ENCODE peak calls at places on chromosomes 12 and 14, in six cellular contexts. T is dorsolateral prefrontal cortex, F is epithelial cell of proximal tubule, M is progenitor cell of endocrine pancreas, J is AG09319, D is fibroblast of pulmonary artery. I is an unnamed sample.

GRCh38 chr14:67191768-67192290 is 2.6 kb downstream of the GARIN2 start:
- DNase-seq in T (no peak), F (no peak), M (no peak), J (no peak), D (no peak), I (no peak)

GRCh38 chr14:62213516-62213915 is 451.3 kb downstream of the SNAPC1 start:
- DNase-seq in T (no peak), F (no peak), M (no peak), J (no peak), D (peak; percentile 56), I (peak; percentile 3)

GRCh38 chr14:42110167-42110566 is 503.5 kb downstream of the LRFN5 start:
- DNase-seq in T (no peak), F (no peak), M (no peak), J (peak; percentile 15), D (peak; percentile 70), I (peak; percentile 47)

GRCh38 chr12:27463826-27464554 is 17.5 kb downstream of the SMCO2 start:
- DNase-seq in T (no peak), F (no peak), M (no peak), J (peak; percentile 50), D (peak; percentile 92), I (no peak)

GRCh38 chr14:63524537-63525155 is 18.5 kb downstream of the PPP2R5E start:
- DNase-seq in T (no peak), F (peak; percentile 64), M (no peak), J (no peak), D (no peak), I (no peak)

GRCh38 chr12:13609874-13610273 is 371.5 kb downstream of the GRIN2B start:
- DNase-seq in T (no peak), F (no peak), M (no peak), J (no peak), D (no peak), I (no peak)

GRCh38 chr12:89571481-89572190 is 45.8 kb upstream of the POC1B start:
- DNase-seq in T (no peak), F (no peak), M (no peak), J (peak; percentile 67), D (peak; percentile 42), I (no peak)

GRCh38 chr12:31749024-31749704 is 20.3 kb upstream of the AMN1 start:
- DNase-seq in T (no peak), F (peak; percentile 99), M (no peak), J (peak; percentile 84), D (peak; percentile 97), I (peak; percentile 93)

GRCh38 chr14:95620659-95621059 is 65.6 kb upstream of the TCL1B start:
- DNase-seq in T (no peak), F (no peak), M (no peak), J (no peak), D (no peak), I (no peak)

GRCh38 chr14:33457021-33457420 is 493.9 kb downstream of the EGLN3 start:
- DNase-seq in T (no peak), F (no peak), M (no peak), J (no peak), D (no peak), I (no peak)

GRCh38 chr12:27467641-27468040 is 21.1 kb downstream of the SMCO2 start:
- DNase-seq in T (no peak), F (no peak), M (no peak), J (no peak), D (no peak), I (no peak)

GRCh38 chr12:92118826-92119536 is 26.7 kb downstream of the BTG1 start:
- DNase-seq in T (no peak), F (no peak), M (no peak), J (no peak), D (no peak), I (no peak)

GRCh38 chr12:40727774-40728483 is 35.7 kb downstream of the CNTN1 start:
- DNase-seq in T (no peak), F (no peak), M (no peak), J (no peak), D (no peak), I (no peak)

GRCh38 chr14:85731198-85731597 is 201.3 kb downstream of the FLRT2 start:
- DNase-seq in T (no peak), F (no peak), M (no peak), J (peak; percentile 44), D (peak; percentile 62), I (peak; percentile 45)

GRCh38 chr14:78902010-78902623 is 731.9 kb downstream of the NRXN3 start:
- DNase-seq in T (peak; percentile 72), F (peak; percentile 1), M (peak; percentile 18), J (no peak), D (peak; percentile 58), I (peak; percentile 48)

GRCh38 chr14:30572237-30572636 is 13.3 kb downstream of the G2E3 start:
- DNase-seq in T (no peak), F (no peak), M (no peak), J (no peak), D (no peak), I (no peak)

GRCh38 chr12:99810718-99811593 is 163.4 kb downstream of the GARIN6 start:
- DNase-seq in T (no peak), F (no peak), M (no peak), J (no peak), D (peak; percentile 36), I (peak; percentile 12)

GRCh38 chr14:101559624-101560533 is 1.4 kb upstream of the DIO3 start:
- DNase-seq in T (no peak), F (no peak), M (peak; percentile 39), J (no peak), D (peak; percentile 6), I (no peak)

GRCh38 chr12:13135336-13136178 is 32.1 kb upstream of the GSG1 start:
- DNase-seq in T (no peak), F (peak; percentile 91), M (no peak), J (peak; percentile 58), D (peak; percentile 71), I (peak; percentile 89)

GRCh38 chr12:47721431-47721973 is 3.8 kb downstream of the ENDOU start:
- DNase-seq in T (no peak), F (no peak), M (no peak), J (no peak), D (no peak), I (no peak)

DNA sequence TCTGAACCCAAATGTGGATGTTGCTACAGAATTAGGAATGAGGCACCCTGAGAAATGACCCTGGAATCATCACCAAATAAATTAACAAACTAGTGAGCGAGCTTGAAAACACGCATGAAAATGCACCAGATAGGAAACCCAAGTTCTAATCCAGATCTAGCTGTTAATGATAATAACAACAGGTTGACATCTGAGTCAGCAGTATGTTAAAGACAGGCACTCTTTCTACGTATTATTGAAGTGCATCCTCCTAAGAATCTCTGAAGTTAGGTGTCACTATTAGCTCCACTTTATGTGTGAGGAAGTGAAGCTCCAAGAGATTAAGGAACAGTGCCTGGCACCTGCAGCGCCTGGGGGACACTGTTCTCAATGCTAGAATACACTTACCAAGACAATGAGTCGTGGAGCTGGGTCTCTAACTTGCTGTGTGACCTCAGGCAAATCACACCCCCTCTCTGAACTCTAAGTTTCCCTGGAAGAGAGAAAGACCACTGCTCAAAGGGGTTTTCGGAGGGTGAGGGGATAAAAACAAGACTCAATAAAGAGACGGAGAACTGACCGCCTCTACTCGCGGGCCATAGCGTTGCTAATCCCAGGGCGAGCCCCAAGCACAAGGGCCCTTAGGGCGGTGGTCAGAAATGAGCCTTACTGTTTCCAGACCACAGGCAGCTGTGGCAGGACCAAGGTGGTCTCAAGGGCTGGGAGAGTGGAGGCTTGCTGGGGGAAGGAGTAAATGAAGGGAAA is 2.1 kb downstream of the SLC6A12 start:
- DNase-seq in T (no peak), F (no peak), M (no peak), J (no peak), D (no peak), I (no peak)
- TF ChIP-seq CTCF in T (no peak), F (no peak), M (no peak), J (no peak), D (no peak), I (no peak)

GRCh38 chr14:71208702-71209357 is 301.6 kb downstream of the PCNX1 start:
- DNase-seq in T (no peak), F (no peak), M (no peak), J (no peak), D (no peak), I (no peak)
- TF ChIP-seq CTCF in T (no peak), F (peak; percentile 41), M (no peak), J (no peak), D (peak; percentile 1), I (peak; percentile 30)

GRCh38 chr12:121013715-121014114 is 2.6 kb downstream of the C12orf43 start:
- DNase-seq in T (no peak), F (no peak), M (no peak), J (no peak), D (no peak), I (no peak)
- TF ChIP-seq CTCF in T (no peak), F (peak; percentile 33), M (no peak), J (no peak), D (no peak), I (no peak)

GRCh38 chr12:21941522-21942376 is 523 bp upstream of the ABCC9 start:
- DNase-seq in T (no peak), F (no peak), M (peak; percentile 40), J (peak; percentile 10), D (peak; percentile 46), I (peak; percentile 38)
- TF ChIP-seq CTCF in T (no peak), F (peak; percentile 35), M (peak; percentile 74), J (peak; percentile 66), D (peak; percentile 48), I (peak; percentile 73)

GRCh38 chr12:102769323-102769916 is 147.6 kb downstream of the PAH start:
- DNase-seq in T (peak; percentile 64), F (peak; percentile 3), M (peak; percentile 40), J (peak; percentile 27), D (peak; percentile 69), I (peak; percentile 72)
- TF ChIP-seq CTCF in T (peak; percentile 63), F (peak; percentile 85), M (peak; percentile 78), J (peak; percentile 87), D (peak; percentile 77), I (peak; percentile 73)

GRCh38 chr12:132075026-132075713 is 68.9 kb downstream of the DDX51 start:
- DNase-seq in T (no peak), F (no peak), M (no peak), J (no peak), D (no peak), I (no peak)
- TF ChIP-seq CTCF in T (no peak), F (peak; percentile 46), M (peak; percentile 36), J (no peak), D (peak; percentile 33), I (peak; percentile 57)

I was measured in brain microvascular endothelial cell.